ENCODE peak calls at places on chromosomes 11 and 22, in nine cellular contexts. F is SK-N-SH, A is vagina, U is K562, Q is HCT116, P is sigmoid colon, R is transverse colon, T is GM23338, N is H1. C is an unnamed sample.

GRCh38 chr22:30325065-30325720 is 1.5 kb downstream of the TBC1D10A start:
- DNase-seq in U (no peak), Q (no peak), A (no peak), R (peak; percentile 73), N (no peak), F (no peak), T (peak; percentile 30), P (peak; percentile 83), C (no peak)

GRCh38 chr11:112797072-112797471 is 164.1 kb upstream of the NCAM1 start:
- DNase-seq in A (no peak), T (peak; percentile 82), U (no peak), N (peak; percentile 53), F (peak; percentile 46), P (no peak), R (no peak), Q (no peak), C (no peak)

GRCh38 chr11:3121931-3122774 is 43.0 kb downstream of the OSBPL5 start:
- DNase-seq in U (no peak), A (no peak), F (peak; percentile 36), R (peak; percentile 8), Q (no peak), N (no peak), P (peak; percentile 75), T (no peak), C (peak; percentile 50)

GRCh38 chr11:131064373-131064991 is 148.2 kb upstream of the SNX19 start:
- DNase-seq in N (peak; percentile 82), P (no peak), F (peak; percentile 80), Q (peak; percentile 13), T (peak; percentile 95), R (peak; percentile 25), A (no peak), U (peak; percentile 66), C (peak; percentile 59)

GRCh38 chr11:45322891-45323597 is 36.9 kb upstream of the SYT13 start:
- DNase-seq in A (peak; percentile 58), U (no peak), F (no peak), P (peak; percentile 47), N (no peak), T (no peak), Q (no peak), R (no peak), C (no peak)

GRCh38 chr11:61882879-61883278 is 8.5 kb downstream of the FADS3 start:
- DNase-seq in P (no peak), F (no peak), T (no peak), N (no peak), Q (no peak), A (no peak), R (no peak), U (no peak), C (no peak)

GRCh38 chr11:118241191-118242098 is 10.7 kb downstream of the MPZL3 start:
- DNase-seq in U (peak; percentile 64), T (no peak), N (no peak), Q (peak; percentile 95), A (no peak), P (no peak), F (no peak), R (peak; percentile 43), C (no peak)

GRCh38 chr11:59263225-59263894 is 50.6 kb upstream of the MPEG1 start:
- DNase-seq in R (peak; percentile 36), Q (peak; percentile 7), N (no peak), T (peak; percentile 68), P (no peak), F (no peak), U (no peak), A (no peak), C (no peak)

GRCh38 chr11:69771466-69771865 is 3.7 kb downstream of the FGF4 start:
- DNase-seq in F (no peak), T (peak; percentile 64), A (no peak), N (no peak), P (no peak), Q (no peak), R (no peak), U (no peak), C (no peak)

GRCh38 chr11:35061516-35062440 is 77.2 kb upstream of the CD44 start:
- DNase-seq in F (no peak), U (no peak), N (no peak), T (no peak), P (no peak), R (no peak), Q (no peak), A (no peak), C (no peak)

GRCh38 chr11:119369035-119369925 is 12.2 kb downstream of the USP2 start:
- DNase-seq in F (peak; percentile 77), Q (no peak), N (no peak), T (no peak), P (peak; percentile 50), U (no peak), A (no peak), R (peak; percentile 66), C (no peak)

GRCh38 chr22:43931771-43932170 is 8.2 kb downstream of the PNPLA3 start:
- DNase-seq in U (no peak), T (no peak), Q (no peak), A (no peak), R (no peak), P (no peak), N (no peak), F (no peak), C (no peak)

GRCh38 chr11:12973529-12974181 is 35.5 kb upstream of the RASSF10 start:
- DNase-seq in P (no peak), T (no peak), N (no peak), U (no peak), F (no peak), Q (no peak), R (no peak), A (no peak), C (no peak)

DNA sequence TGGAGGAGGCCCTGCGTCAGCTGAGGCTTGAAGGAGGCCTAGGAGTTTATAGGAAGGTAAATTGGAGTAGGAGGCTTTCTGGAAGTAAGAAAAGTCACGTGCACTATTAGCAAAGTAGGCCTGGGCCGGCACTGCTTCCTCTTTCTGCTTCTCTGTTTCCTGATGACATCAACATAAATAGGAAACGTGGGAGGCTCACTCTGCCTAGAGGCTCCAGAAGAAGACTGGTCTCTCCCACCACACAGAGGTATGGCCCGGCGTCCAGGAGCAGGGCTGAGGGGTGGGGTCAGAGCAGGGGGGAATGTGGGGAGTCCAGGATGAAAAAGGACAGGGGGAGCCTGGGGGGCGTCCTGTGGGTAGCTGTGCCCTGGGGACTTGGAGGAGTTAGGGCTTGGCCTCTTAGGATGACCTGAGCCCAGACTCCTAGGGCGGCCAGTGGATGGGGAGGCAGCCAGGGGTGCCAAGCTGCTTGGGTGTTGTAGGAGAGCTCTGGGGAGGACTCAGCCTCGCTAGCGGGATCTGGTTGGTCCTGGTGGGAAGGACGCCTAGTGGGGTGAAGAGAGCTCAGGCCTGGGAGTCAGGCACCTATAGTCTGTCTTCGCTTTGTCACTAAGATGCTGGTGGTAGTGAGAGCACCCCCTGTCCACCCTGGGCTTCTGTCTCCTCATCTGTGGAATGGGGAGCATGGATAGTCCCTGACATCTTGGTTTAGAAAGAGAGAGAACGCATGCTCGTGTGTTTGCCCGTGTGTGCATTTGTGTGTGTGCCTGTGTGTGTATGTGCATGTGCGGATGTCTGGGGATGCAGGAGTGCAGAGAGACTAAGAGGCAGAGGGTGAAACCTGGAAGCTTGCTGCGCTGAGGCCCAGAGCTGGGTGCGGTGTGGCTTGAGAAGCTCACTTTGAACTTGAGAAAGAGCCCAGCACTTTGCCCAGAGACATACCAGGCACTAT is at the start of gene CSF2RB:
- DNase-seq in R (peak; percentile 60), P (peak; percentile 69), A (no peak), F (no peak), U (no peak), Q (no peak), T (no peak), N (no peak), C (no peak)
- TF ChIP-seq POLR2AphosphoS5 in R (no peak), P (peak; percentile 25), A (no peak), F (no peak), U (no peak), Q (no peak), T (no peak), N (no peak), C (no peak)

DNA sequence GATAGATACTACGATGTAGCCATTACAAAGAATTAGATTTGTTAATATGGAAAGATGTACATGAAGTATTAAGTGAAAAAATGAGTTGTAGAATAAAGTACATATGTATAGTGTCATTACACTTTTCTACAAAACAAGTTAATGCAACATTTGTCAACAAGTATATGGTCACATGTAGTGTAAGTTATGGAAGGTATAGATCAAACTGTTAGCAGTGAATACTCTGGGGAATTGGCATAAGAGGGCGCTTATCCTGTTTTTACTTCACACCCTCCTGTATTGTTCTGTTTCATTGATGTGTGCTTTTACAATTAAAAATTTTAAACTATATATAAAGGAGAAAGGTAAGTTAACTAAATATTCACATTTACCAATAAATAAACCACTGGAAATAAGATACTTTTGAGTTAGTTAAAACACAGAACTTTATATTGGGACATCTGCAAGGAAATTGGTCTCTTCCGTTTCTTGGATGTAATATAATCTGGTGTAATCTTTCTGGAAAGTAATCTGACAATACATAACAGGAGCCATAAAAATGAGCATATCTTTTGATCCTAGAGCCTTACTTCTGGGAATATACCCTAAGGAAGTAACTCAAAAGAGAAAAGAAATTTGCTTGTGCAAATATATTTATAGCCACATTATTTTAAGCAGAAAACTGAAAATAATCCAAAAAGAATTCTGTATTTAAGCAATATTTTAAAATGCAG is 34.5 kb downstream of the CSTPP1 start:
- DNase-seq in U (no peak), R (no peak), P (no peak), A (no peak), T (no peak), Q (no peak), F (no peak), N (no peak), C (no peak)
- TF ChIP-seq CTCF in U (no peak), R (no peak), P (no peak), A (no peak), T (peak; percentile 14), Q (no peak), F (no peak), N (no peak), C (no peak)

GRCh38 chr11:747176-748006 is at the start of gene TALDO1:
- DNase-seq in T (peak; percentile 97), Q (peak; percentile 57), U (peak; percentile 93), R (peak; percentile 94), F (peak; percentile 99), P (peak; percentile 95), A (no peak), N (peak; percentile 71), C (peak; percentile 86)

GRCh38 chr11:742571-743201 is 4.6 kb upstream of the TALDO1 start:
- DNase-seq in U (no peak), N (no peak), P (no peak), A (no peak), R (no peak), F (no peak), T (no peak), Q (no peak), C (no peak)

GRCh38 chr11:749731-750130 is 2.5 kb downstream of the TALDO1 start:
- DNase-seq in R (no peak), F (no peak), N (no peak), U (no peak), P (no peak), A (no peak), T (no peak), Q (no peak), C (no peak)

GRCh38 chr11:746289-747175 is 732 bp upstream of the TALDO1 start:
- DNase-seq in A (no peak), F (no peak), U (no peak), R (no peak), T (peak; percentile 64), P (peak; percentile 65), N (no peak), Q (no peak), C (no peak)

GRCh38 chr11:748007-748359 is 719 bp downstream of the TALDO1 start:
- DNase-seq in N (no peak), R (peak; percentile 22), P (peak; percentile 64), F (peak; percentile 60), T (no peak), U (peak; percentile 23), Q (no peak), A (no peak), C (no peak)
- H3K27ac ChIP-seq in N (peak overlapping the region; percentile 57), R (peak overlapping the region; percentile 89), P (peak overlapping the region; percentile 89), F (no peak overlapping the region), T (peak overlapping the region; percentile 67), U (peak overlapping the region; percentile 99), Q (peak overlapping the region; percentile 91), A (peak overlapping the region; percentile 74), C (peak overlapping the region; percentile 81)

GRCh38 chr11:73157141-73158010 is 15.3 kb upstream of the FCHSD2 start:
- DNase-seq in P (peak; percentile 62), T (no peak), Q (no peak), U (no peak), F (peak; percentile 21), R (peak; percentile 35), A (no peak), N (no peak), C (no peak)
- TF ChIP-seq POLR2AphosphoS5 in P (no peak), T (no peak), Q (no peak), U (no peak), F (no peak), R (no peak), A (peak; percentile 23), N (no peak), C (no peak)

C was measured in breast epithelium.